ENCODE peak calls at places on chromosomes 1 and 21, in ten cellular contexts. J is aorta, A is coronary artery, N is AG09309, I is spleen, R is fibroblast of lung, W is choroid plexus epithelial cell, D is fibroblast of villous mesenchyme, Q is right cardiac atrium, E is PC-9. G is an unnamed sample.

GRCh38 chr1:33010946-33011731 is 25.5 kb downstream of the AK2 start:
- DNase-seq in J (no peak), A (no peak), N (peak), I (no peak), R (peak), W (peak), D (peak), Q (peak), E (no peak), G (no peak)

GRCh38 chr1:117146570-117147340 is 25.2 kb upstream of the TRIM45 start:
- DNase-seq in J (no peak), A (no peak), N (peak), I (no peak), R (peak), W (peak), D (peak), Q (no peak), E (peak), G (peak)

GRCh38 chr1:2523191-2523890 is 3.1 kb downstream of the PANK4 start:
- DNase-seq in J (no peak), A (no peak), N (no peak), I (no peak), R (no peak), W (no peak), D (peak), Q (no peak), E (no peak), G (no peak)

GRCh38 chr1:90964444-90965035 is 57.3 kb downstream of the ZNF644 start:
- DNase-seq in J (no peak), A (no peak), N (no peak), I (no peak), R (peak), W (peak), D (peak), Q (no peak), E (no peak), G (no peak)

GRCh38 chr1:185008746-185009360 is 34.5 kb upstream of the NIBAN1 start:
- DNase-seq in J (no peak), A (no peak), N (no peak), I (no peak), R (no peak), W (no peak), D (no peak), Q (no peak), E (no peak), G (no peak)

GRCh38 chr21:22927469-22927868 is 1929.3 kb downstream of the NCAM2 start:
- DNase-seq in J (no peak), A (no peak), N (no peak), I (no peak), R (no peak), W (no peak), D (no peak), Q (no peak), E (no peak), G (no peak)

GRCh38 chr21:32233055-32233546 is 45.7 kb downstream of the MIS18A start:
- DNase-seq in J (no peak), A (no peak), N (no peak), I (no peak), R (no peak), W (no peak), D (peak), Q (no peak), E (no peak), G (no peak)

GRCh38 chr1:27341525-27342252 is at the start of gene SYTL1:
- DNase-seq in J (no peak), A (no peak), N (no peak), I (peak), R (peak), W (peak), D (peak), Q (no peak), E (peak), G (no peak)

GRCh38 chr1:181324797-181325616 is 158.3 kb upstream of the CACNA1E start:
- DNase-seq in J (no peak), A (no peak), N (no peak), I (no peak), R (no peak), W (no peak), D (no peak), Q (no peak), E (peak), G (no peak)

GRCh38 chr1:232149302-232150201 is 480.4 kb downstream of the SIPA1L2 start:
- DNase-seq in J (no peak), A (no peak), N (peak), I (no peak), R (peak), W (peak), D (peak), Q (no peak), E (no peak), G (peak)

GRCh38 chr21:31526040-31526439 is 133.5 kb upstream of the SOD1 start:
- DNase-seq in J (no peak), A (no peak), N (no peak), I (no peak), R (no peak), W (peak), D (no peak), Q (no peak), E (peak), G (no peak)

GRCh38 chr21:35838987-35839763 is 221.2 kb downstream of the SETD4 start:
- DNase-seq in J (no peak), A (no peak), N (no peak), I (no peak), R (no peak), W (no peak), D (no peak), Q (no peak), E (no peak), G (no peak)

GRCh38 chr1:157369808-157370521 is 182.3 kb downstream of the FCRL5 start:
- DNase-seq in J (no peak), A (no peak), N (no peak), I (no peak), R (peak), W (peak), D (peak), Q (no peak), E (peak), G (no peak)

GRCh38 chr1:29975036-29975694 is 738.8 kb downstream of the PTPRU start:
- DNase-seq in J (no peak), A (peak), N (no peak), I (no peak), R (peak), W (peak), D (peak), Q (no peak), E (no peak), G (no peak)

GRCh38 chr1:53554592-53555305 is 95.5 kb downstream of the DMRTB1 start:
- DNase-seq in J (peak), A (peak), N (no peak), I (peak), R (no peak), W (no peak), D (no peak), Q (peak), E (no peak), G (no peak)

GRCh38 chr21:15018382-15018781 is 46.4 kb downstream of the NRIP1 start:
- DNase-seq in J (no peak), A (no peak), N (no peak), I (no peak), R (no peak), W (no peak), D (no peak), Q (no peak), E (no peak), G (no peak)

GRCh38 chr1:42152119-42152518 is 1.1 kb upstream of the GUCA2B start:
- DNase-seq in J (peak), A (no peak), N (no peak), I (no peak), R (no peak), W (no peak), D (no peak), Q (no peak), E (peak), G (no peak)

GRCh38 chr1:42152907-42153597 is at the start of gene GUCA2B:
- DNase-seq in J (peak), A (no peak), N (no peak), I (no peak), R (no peak), W (no peak), D (no peak), Q (no peak), E (no peak), G (no peak)

GRCh38 chr1:42153598-42153995 is 387 bp downstream of the GUCA2B start:
- DNase-seq in J (peak), A (no peak), N (no peak), I (no peak), R (no peak), W (no peak), D (no peak), Q (no peak), E (no peak), G (no peak)

GRCh38 chr1:42148166-42148565 is 5.0 kb upstream of the GUCA2B start:
- DNase-seq in J (peak), A (no peak), N (no peak), I (no peak), R (no peak), W (no peak), D (no peak), Q (no peak), E (peak), G (no peak)

GRCh38 chr1:42150626-42151025 is 2.6 kb upstream of the GUCA2B start:
- DNase-seq in J (peak), A (no peak), N (no peak), I (no peak), R (no peak), W (no peak), D (no peak), Q (no peak), E (no peak), G (no peak)
- H3K4me3 ChIP-seq in J (no peak), A (no peak), N (no peak), I (no peak), R (no peak), W (no peak), D (no peak), Q (no peak), E (no peak), G (no peak)

DNA sequence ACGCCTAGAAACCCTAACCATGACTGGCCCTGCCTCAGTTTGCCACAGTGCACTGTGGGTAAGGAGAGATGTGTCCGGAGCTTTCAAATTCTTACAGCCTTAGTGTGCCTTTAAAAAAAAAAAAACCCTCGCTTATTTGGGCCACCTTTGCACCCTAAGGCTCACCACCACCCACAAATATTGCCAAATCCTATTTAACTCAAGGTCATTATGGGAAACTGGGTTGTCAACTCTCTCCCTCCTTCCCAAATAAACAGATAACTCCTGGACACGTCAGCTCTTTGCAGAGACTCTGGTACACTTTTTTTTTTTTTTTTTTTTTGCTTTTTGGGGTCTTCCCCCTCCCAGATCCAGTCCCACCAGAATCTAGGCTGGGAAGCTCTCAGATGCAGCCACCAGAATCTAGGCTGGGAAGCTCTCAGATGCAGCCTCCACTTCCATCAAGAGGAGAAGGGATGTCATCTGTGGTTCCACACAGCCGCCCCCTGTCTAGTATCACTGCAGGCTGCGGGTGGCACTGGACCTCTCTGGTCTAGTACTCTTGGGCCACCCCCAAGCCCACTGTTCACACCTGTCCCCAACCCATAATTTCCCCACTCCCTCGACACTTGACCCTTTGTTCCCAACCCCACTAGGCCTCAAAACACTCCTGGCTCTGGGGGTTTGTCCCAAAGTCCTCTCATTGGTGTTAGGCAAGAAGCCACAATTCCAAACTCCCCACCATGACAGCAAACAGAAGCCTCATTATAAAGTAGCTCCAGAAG is 3.4 kb downstream of the DHRS3 start:
- DNase-seq in J (no peak), A (no peak), N (no peak), I (no peak), R (no peak), W (peak), D (peak), Q (no peak), E (no peak), G (no peak)
- H3K4me3 ChIP-seq in J (no peak), A (peak), N (peak), I (peak), R (no peak), W (peak), D (peak), Q (peak), E (peak), G (peak)

GRCh38 chr1:217134857-217135568 is 411.8 kb upstream of the ESRRG start:
- DNase-seq in J (no peak), A (no peak), N (no peak), I (no peak), R (peak), W (no peak), D (peak), Q (peak), E (no peak), G (no peak)

GRCh38 chr1:217137210-217137871 is 414.1 kb upstream of the ESRRG start:
- DNase-seq in J (no peak), A (no peak), N (no peak), I (peak), R (no peak), W (no peak), D (no peak), Q (peak), E (no peak), G (no peak)

GRCh38 chr1:217135569-217135915 is 412.3 kb upstream of the ESRRG start:
- DNase-seq in J (no peak), A (peak), N (no peak), I (no peak), R (peak), W (peak), D (peak), Q (peak), E (no peak), G (no peak)

GRCh38 chr1:217136895-217137205 is 413.6 kb upstream of the ESRRG start:
- DNase-seq in J (no peak), A (no peak), N (no peak), I (no peak), R (no peak), W (no peak), D (no peak), Q (no peak), E (no peak), G (no peak)

GRCh38 chr1:217135987-217136894 is 413.0 kb upstream of the ESRRG start:
- DNase-seq in J (no peak), A (no peak), N (no peak), I (peak), R (no peak), W (no peak), D (no peak), Q (no peak), E (no peak), G (no peak)
- H3K4me3 ChIP-seq in J (no peak), A (peak), N (no peak), I (peak), R (no peak), W (no peak), D (no peak), Q (peak), E (no peak), G (no peak)

GRCh38 chr1:226731257-226731893 is 7.7 kb downstream of the ITPKB start:
- DNase-seq in J (no peak), A (no peak), N (no peak), I (no peak), R (no peak), W (no peak), D (no peak), Q (no peak), E (no peak), G (no peak)
- H3K4me3 ChIP-seq in J (no peak), A (no peak), N (no peak), I (peak), R (no peak), W (no peak), D (no peak), Q (peak), E (no peak), G (no peak)